ENCODE peak calls at places on chromosomes 16 and 17, in nine cellular contexts. N is Peyer's patch, Y is HL-60, P is nephron progenitor cell, B is GM10248, E is thoracic aorta, J is cardiac fibroblast, K is AG09319, R is heart left ventricle. A is an unnamed sample.

GRCh38 chr17:50458290-50458689 is 10.4 kb downstream of the CHAD start:
- DNase-seq in N (no peak), Y (no peak), P (no peak), B (no peak), E (no peak), J (no peak), K (no peak), R (no peak), A (no peak)

GRCh38 chr17:36024440-36024839 is 6.7 kb upstream of the CCL23 start:
- DNase-seq in N (no peak), Y (no peak), P (no peak), B (no peak), E (no peak), J (no peak), K (no peak), R (no peak), A (no peak)

GRCh38 chr17:65228734-65229390 is 91.7 kb downstream of the RGS9 start:
- DNase-seq in N (no peak), Y (no peak), P (no peak), B (peak; percentile 58), E (no peak), J (peak; percentile 52), K (no peak), R (no peak), A (no peak)

GRCh38 chr17:80844418-80844990 is 147.1 kb upstream of the CHMP6 start:
- DNase-seq in N (peak; percentile 29), Y (no peak), P (no peak), B (no peak), E (no peak), J (no peak), K (no peak), R (peak; percentile 56), A (no peak)

GRCh38 chr17:78921437-78921971 is 3.7 kb downstream of the TIMP2 start:
- DNase-seq in N (no peak), Y (no peak), P (no peak), B (no peak), E (no peak), J (no peak), K (no peak), R (no peak), A (no peak)

GRCh38 chr17:2828396-2829038 is 32.3 kb downstream of the RAP1GAP2 start:
- DNase-seq in N (peak; percentile 92), Y (no peak), P (peak; percentile 93), B (peak; percentile 89), E (no peak), J (peak; percentile 56), K (no peak), R (peak; percentile 88), A (peak; percentile 87)

GRCh38 chr17:16991349-16992009 is 19.6 kb upstream of the TNFRSF13B start:
- DNase-seq in N (peak; percentile 96), Y (no peak), P (peak; percentile 88), B (peak; percentile 83), E (no peak), J (peak; percentile 76), K (peak; percentile 28), R (peak; percentile 91), A (peak; percentile 77)

GRCh38 chr17:40938981-40939380 is 1.5 kb upstream of the KRT23 start:
- DNase-seq in N (no peak), Y (no peak), P (no peak), B (no peak), E (no peak), J (no peak), K (no peak), R (no peak), A (no peak)

GRCh38 chr17:4409659-4410058 is 24.1 kb upstream of the SPNS3 start:
- DNase-seq in N (no peak), Y (no peak), P (no peak), B (no peak), E (no peak), J (peak; percentile 11), K (peak; percentile 28), R (no peak), A (no peak)

GRCh38 chr16:88477631-88478030 is 24.6 kb downstream of the ZFPM1 start:
- DNase-seq in N (no peak), Y (no peak), P (no peak), B (no peak), E (no peak), J (no peak), K (no peak), R (no peak), A (no peak)

GRCh38 chr17:670286-670685 is 44.4 kb downstream of the VPS53 start:
- DNase-seq in N (no peak), Y (no peak), P (no peak), B (no peak), E (no peak), J (no peak), K (no peak), R (no peak), A (no peak)

GRCh38 chr17:70407501-70407900 is 238.2 kb downstream of the KCNJ2 start:
- DNase-seq in N (no peak), Y (no peak), P (no peak), B (no peak), E (no peak), J (peak; percentile 63), K (no peak), R (no peak), A (no peak)

GRCh38 chr16:72291531-72291981 is 119.6 kb upstream of the PMFBP1 start:
- DNase-seq in N (no peak), Y (no peak), P (no peak), B (no peak), E (no peak), J (peak; percentile 96), K (peak; percentile 70), R (no peak), A (no peak)

GRCh38 chr17:36825113-36825955 is 111.9 kb upstream of the LHX1 start:
- DNase-seq in N (no peak), Y (no peak), P (no peak), B (no peak), E (no peak), J (no peak), K (no peak), R (no peak), A (no peak)

GRCh38 chr16:61946019-61946418 is 90.2 kb downstream of the CDH8 start:
- DNase-seq in N (no peak), Y (no peak), P (no peak), B (no peak), E (no peak), J (no peak), K (no peak), R (no peak), A (no peak)

GRCh38 chr16:66427871-66428681 is 981 bp downstream of the BEAN1 start:
- DNase-seq in N (peak; percentile 43), Y (no peak), P (peak; percentile 51), B (no peak), E (no peak), J (no peak), K (no peak), R (peak; percentile 66), A (no peak)

GRCh38 chr17:58267347-58268324 is 13.1 kb downstream of the MPO start:
- DNase-seq in N (no peak), Y (peak; percentile 57), P (no peak), B (no peak), E (no peak), J (no peak), K (no peak), R (no peak), A (no peak)

GRCh38 chr16:67537270-67537635 is 8.6 kb downstream of the RIPOR1 start:
- DNase-seq in N (peak; percentile 76), Y (no peak), P (peak; percentile 68), B (peak; percentile 72), E (no peak), J (peak; percentile 51), K (no peak), R (peak; percentile 89), A (no peak)

GRCh38 chr17:72515291-72516065 is 394.7 kb downstream of the SOX9 start:
- DNase-seq in N (no peak), Y (no peak), P (no peak), B (no peak), E (no peak), J (peak; percentile 51), K (no peak), R (no peak), A (no peak)
- TF ChIP-seq CTCF in N (no peak), Y (no peak), P (no peak), B (no peak), E (no peak), J (no peak), K (no peak), R (no peak), A (no peak)

GRCh38 chr17:73066148-73066884 is 26.2 kb downstream of the SLC39A11 start:
- DNase-seq in N (no peak), Y (no peak), P (no peak), B (no peak), E (no peak), J (no peak), K (no peak), R (no peak), A (no peak)
- TF ChIP-seq CTCF in N (no peak), Y (no peak), P (no peak), B (no peak), E (no peak), J (no peak), K (no peak), R (no peak), A (no peak)

GRCh38 chr16:11396241-11397048 is 51.2 kb downstream of the RMI2 start:
- DNase-seq in N (peak; percentile 82), Y (no peak), P (peak; percentile 92), B (peak; percentile 89), E (peak; percentile 21), J (peak; percentile 61), K (peak; percentile 28), R (peak; percentile 83), A (peak; percentile 87)

GRCh38 chr16:11395008-11395948 is 50.0 kb downstream of the RMI2 start:
- DNase-seq in N (no peak), Y (no peak), P (no peak), B (no peak), E (no peak), J (no peak), K (no peak), R (peak; percentile 36), A (no peak)

GRCh38 chr16:11394593-11394960 is 49.3 kb downstream of the RMI2 start:
- DNase-seq in N (no peak), Y (no peak), P (no peak), B (no peak), E (no peak), J (no peak), K (no peak), R (peak; percentile 20), A (no peak)

GRCh38 chr16:11393861-11394592 is 48.8 kb downstream of the RMI2 start:
- DNase-seq in N (no peak), Y (no peak), P (no peak), B (no peak), E (no peak), J (no peak), K (no peak), R (peak; percentile 26), A (no peak)

GRCh38 chr16:11395949-11396240 is 50.6 kb downstream of the RMI2 start:
- DNase-seq in N (no peak), Y (no peak), P (no peak), B (no peak), E (no peak), J (no peak), K (no peak), R (peak; percentile 16), A (no peak)
- TF ChIP-seq CTCF in N (no peak), Y (no peak), P (no peak), B (no peak), E (no peak), J (no peak), K (no peak), R (no peak), A (no peak)

DNA sequence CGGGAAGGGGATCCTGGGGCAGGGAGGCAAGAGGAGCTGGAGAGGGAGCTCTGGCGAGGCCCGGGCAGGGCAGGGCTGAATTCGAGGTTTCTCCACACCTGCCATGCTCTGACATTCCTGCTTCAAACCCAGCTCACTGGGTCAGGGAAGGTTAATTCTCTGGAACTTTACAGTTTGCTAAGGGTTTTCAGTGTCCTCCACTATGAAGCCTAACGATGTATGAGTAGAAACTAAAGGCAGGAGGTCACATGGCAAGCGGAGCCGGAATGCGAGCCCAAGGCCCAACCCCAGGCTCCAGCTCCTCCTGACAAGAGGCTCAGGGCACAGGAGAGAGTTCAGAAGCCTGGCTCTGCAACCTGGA is 29.2 kb downstream of the DCAKD start:
- DNase-seq in N (no peak), Y (no peak), P (no peak), B (no peak), E (no peak), J (no peak), K (no peak), R (no peak), A (no peak)
- TF ChIP-seq CTCF in N (no peak), Y (no peak), P (no peak), B (no peak), E (peak; percentile 5), J (no peak), K (no peak), R (no peak), A (peak; percentile 3)

A was measured in progenitor cell of endocrine pancreas.